ENCODE peak calls at places on chromosomes 16 and 17, in nine cellular contexts. P is SK-N-SH, R is hepatocyte, K is OCI-LY7, E is neural progenitor cell, W is HCT116, B is GM23248, I is MM.1S, Q is PC-3. U is an unnamed sample.

GRCh38 chr16:81630632-81631026 is 148.5 kb upstream of the PLCG2 start:
- DNase-seq in P (no peak), R (no peak), K (no peak), E (peak), W (no peak), B (no peak), I (no peak), Q (no peak), U (no peak)

GRCh38 chr17:79965806-79966205 is 69.9 kb downstream of the TBC1D16 start:
- DNase-seq in P (no peak), R (no peak), K (no peak), E (no peak), W (no peak), B (no peak), I (no peak), Q (no peak), U (no peak)

GRCh38 chr16:10878644-10879498 is 1.9 kb downstream of the CIITA start:
- DNase-seq in P (peak), R (peak), K (peak), E (peak), W (no peak), B (peak), I (peak), Q (peak), U (peak)

GRCh38 chr17:5558815-5559785 is 25.2 kb downstream of the NLRP1 start:
- DNase-seq in P (no peak), R (no peak), K (no peak), E (no peak), W (no peak), B (no peak), I (no peak), Q (no peak), U (no peak)

GRCh38 chr16:3637371-3637923 is 17.0 kb upstream of the DNASE1 start:
- DNase-seq in P (peak), R (peak), K (peak), E (no peak), W (no peak), B (no peak), I (peak), Q (no peak), U (peak)

GRCh38 chr17:81512984-81513668 is 527 bp upstream of the ACTG1 start:
- DNase-seq in P (no peak), R (peak), K (peak), E (peak), W (no peak), B (peak), I (peak), Q (peak), U (peak)

GRCh38 chr17:55056530-55056929 is 88.0 kb downstream of the STXBP4 start:
- DNase-seq in P (peak), R (no peak), K (no peak), E (no peak), W (no peak), B (no peak), I (no peak), Q (peak), U (peak)

GRCh38 chr17:65918450-65918849 is 273.5 kb downstream of the CEP112 start:
- DNase-seq in P (no peak), R (no peak), K (no peak), E (no peak), W (no peak), B (no peak), I (no peak), Q (no peak), U (no peak)

GRCh38 chr17:70184770-70185169 is 15.4 kb downstream of the KCNJ2 start:
- DNase-seq in P (no peak), R (peak), K (no peak), E (no peak), W (no peak), B (peak), I (no peak), Q (peak), U (no peak)

GRCh38 chr16:76942089-76942488 is 248.9 kb upstream of the MON1B start:
- DNase-seq in P (no peak), R (no peak), K (no peak), E (no peak), W (no peak), B (no peak), I (no peak), Q (no peak), U (no peak)

GRCh38 chr16:58418601-58419000 is 26.3 kb downstream of the GINS3 start:
- DNase-seq in P (no peak), R (no peak), K (peak), E (no peak), W (no peak), B (peak), I (no peak), Q (peak), U (no peak)

GRCh38 chr17:65483438-65483837 is 78.0 kb downstream of the AXIN2 start:
- DNase-seq in P (no peak), R (no peak), K (no peak), E (no peak), W (no peak), B (no peak), I (no peak), Q (no peak), U (no peak)

GRCh38 chr16:89085755-89086154 is 7.9 kb upstream of the ACSF3 start:
- DNase-seq in P (no peak), R (no peak), K (no peak), E (no peak), W (no peak), B (no peak), I (no peak), Q (no peak), U (no peak)

GRCh38 chr16:86580798-86581185 is 2.4 kb downstream of the FOXL1 start:
- DNase-seq in P (no peak), R (no peak), K (no peak), E (no peak), W (no peak), B (no peak), I (no peak), Q (no peak), U (no peak)

GRCh38 chr16:88430524-88431446 is 22.3 kb upstream of the ZFPM1 start:
- DNase-seq in P (no peak), R (no peak), K (no peak), E (no peak), W (no peak), B (peak), I (no peak), Q (no peak), U (peak)

GRCh38 chr17:7922499-7923289 is 6.6 kb upstream of the RNF227 start:
- DNase-seq in P (no peak), R (peak), K (no peak), E (peak), W (no peak), B (peak), I (peak), Q (no peak), U (peak)

GRCh38 chr17:75404739-75405364 is 626 bp downstream of the GRB2 start:
- DNase-seq in P (peak), R (peak), K (peak), E (peak), W (no peak), B (peak), I (peak), Q (peak), U (peak)

GRCh38 chr16:3536851-3537250 is 36.0 kb downstream of the CLUAP1 start:
- DNase-seq in P (no peak), R (no peak), K (no peak), E (no peak), W (no peak), B (peak), I (no peak), Q (no peak), U (no peak)

GRCh38 chr16:20903116-20903888 is 2.7 kb downstream of the LYRM1 start:
- DNase-seq in P (no peak), R (no peak), K (no peak), E (no peak), W (no peak), B (no peak), I (no peak), Q (no peak), U (no peak)

GRCh38 chr16:89357460-89357859 is 132.9 kb downstream of the ANKRD11 start:
- DNase-seq in P (peak), R (no peak), K (no peak), E (peak), W (no peak), B (peak), I (no peak), Q (no peak), U (peak)

GRCh38 chr16:49484454-49484853 is 110.8 kb downstream of the C16orf78 start:
- DNase-seq in P (peak), R (peak), K (peak), E (peak), W (no peak), B (peak), I (peak), Q (no peak), U (peak)

GRCh38 chr17:60599220-60599619 is 773 bp upstream of the PPM1D start:
- DNase-seq in P (peak), R (no peak), K (no peak), E (no peak), W (peak), B (no peak), I (no peak), Q (no peak), U (no peak)

GRCh38 chr16:64773184-64773583 is 348.7 kb downstream of the CDH11 start:
- DNase-seq in P (no peak), R (no peak), K (no peak), E (no peak), W (no peak), B (peak), I (no peak), Q (no peak), U (no peak)

GRCh38 chr17:11742891-11743290 is 144.6 kb downstream of the DNAH9 start:
- DNase-seq in P (no peak), R (peak), K (no peak), E (peak), W (no peak), B (no peak), I (no peak), Q (no peak), U (peak)

GRCh38 chr16:80463776-80464175 is 77.0 kb upstream of the DYNLRB2 start:
- DNase-seq in P (no peak), R (no peak), K (no peak), E (no peak), W (no peak), B (no peak), I (no peak), Q (no peak), U (no peak)

GRCh38 chr17:50114849-50115357 is 15.1 kb downstream of the SAMD14 start:
- DNase-seq in P (peak), R (peak), K (peak), E (peak), W (peak), B (peak), I (peak), Q (peak), U (peak)

GRCh38 chr17:49703557-49704277 is 4.0 kb downstream of the SLC35B1 start:
- DNase-seq in P (no peak), R (peak), K (peak), E (peak), W (peak), B (peak), I (peak), Q (peak), U (peak)

GRCh38 chr17:74970395-74970794 is 2.2 kb downstream of the HID1 start:
- DNase-seq in P (no peak), R (no peak), K (no peak), E (no peak), W (no peak), B (no peak), I (no peak), Q (no peak), U (no peak)

GRCh38 chr16:69435977-69436729 is 11.7 kb downstream of the CYB5B start:
- DNase-seq in P (no peak), R (no peak), K (peak), E (no peak), W (no peak), B (no peak), I (no peak), Q (no peak), U (peak)

GRCh38 chr17:75146597-75146996 is 7.7 kb downstream of the JPT1 start:
- DNase-seq in P (no peak), R (no peak), K (no peak), E (no peak), W (no peak), B (peak), I (no peak), Q (no peak), U (no peak)

GRCh38 chr16:8492690-8493089 is 97.6 kb downstream of the TMEM114 start:
- DNase-seq in P (no peak), R (no peak), K (no peak), E (no peak), W (no peak), B (no peak), I (no peak), Q (no peak), U (no peak)

GRCh38 chr17:28416703-28417311 is 10.8 kb upstream of the SLC46A1 start:
- DNase-seq in P (peak), R (peak), K (peak), E (peak), W (peak), B (peak), I (peak), Q (peak), U (peak)

GRCh38 chr17:67990909-67991308 is 5.4 kb downstream of the C17orf58 start:
- DNase-seq in P (no peak), R (no peak), K (no peak), E (no peak), W (no peak), B (no peak), I (no peak), Q (peak), U (no peak)

GRCh38 chr16:26365555-26365954 is 673.8 kb downstream of the HS3ST4 start:
- DNase-seq in P (no peak), R (no peak), K (no peak), E (no peak), W (no peak), B (no peak), I (no peak), Q (no peak), U (no peak)

GRCh38 chr17:79006001-79006400 is 3.6 kb downstream of the CANT1 start:
- DNase-seq in P (no peak), R (no peak), K (no peak), E (no peak), W (no peak), B (no peak), I (no peak), Q (no peak), U (no peak)

GRCh38 chr16:89256651-89257254 is 39.2 kb downstream of the ZNF778 start:
- DNase-seq in P (peak), R (peak), K (no peak), E (peak), W (no peak), B (peak), I (no peak), Q (peak), U (peak)

GRCh38 chr17:50769884-50770283 is 2.6 kb upstream of the ANKRD40CL start:
- DNase-seq in P (no peak), R (no peak), K (no peak), E (no peak), W (no peak), B (no peak), I (no peak), Q (no peak), U (no peak)

GRCh38 chr17:73667184-73667959 is 23.1 kb upstream of the SDK2 start:
- DNase-seq in P (peak), R (no peak), K (peak), E (no peak), W (no peak), B (no peak), I (no peak), Q (no peak), U (no peak)
- TF ChIP-seq EZH2phosphoT487 in P (no peak), R (no peak), K (no peak), E (no peak), W (no peak), B (no peak), I (no peak), Q (no peak), U (no peak)

DNA sequence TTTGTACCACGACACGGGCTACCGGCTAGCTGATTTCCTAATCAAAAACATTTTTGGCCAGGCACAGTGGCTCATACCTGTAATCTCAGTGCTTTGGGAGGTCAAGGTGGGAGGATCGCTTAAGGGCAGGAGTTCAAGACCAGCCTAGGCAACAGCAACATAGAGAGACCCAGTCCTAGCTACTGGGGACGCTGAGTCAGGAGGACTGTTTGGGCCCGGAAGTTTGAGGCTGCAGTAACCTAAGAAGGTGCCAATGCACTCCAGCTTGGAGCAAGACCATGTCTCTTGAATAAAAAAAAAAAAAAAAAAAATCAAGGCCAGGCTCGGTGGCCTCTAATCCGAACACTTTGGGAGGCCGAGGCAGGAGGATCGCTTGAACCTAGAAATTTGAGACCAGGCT is 49.8 kb downstream of the UBE2G1 start:
- DNase-seq in P (no peak), R (no peak), K (no peak), E (no peak), W (no peak), B (no peak), I (no peak), Q (no peak), U (no peak)
- TF ChIP-seq EZH2phosphoT487 in P (no peak), R (no peak), K (no peak), E (no peak), W (no peak), B (no peak), I (no peak), Q (no peak), U (no peak)

DNA sequence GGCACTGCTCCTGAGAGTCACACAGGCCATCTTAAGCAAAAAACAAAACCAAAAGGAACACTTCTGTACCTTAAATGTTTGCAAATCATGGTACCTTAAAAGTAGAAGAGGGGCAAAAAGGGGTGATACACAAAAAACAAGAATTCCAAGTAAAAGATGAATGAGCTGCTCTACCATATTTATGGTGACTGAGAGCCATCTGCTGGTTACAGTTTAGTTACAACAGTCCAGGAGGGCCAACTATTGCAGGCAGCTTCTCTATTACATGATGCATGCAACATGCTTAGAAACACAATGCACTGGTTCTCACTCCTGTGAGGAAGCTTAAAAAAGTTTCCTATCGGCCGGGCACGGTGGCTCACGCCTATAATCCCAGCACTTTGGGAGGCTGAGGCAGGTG is 53.5 kb downstream of the STX8 start:
- DNase-seq in P (peak), R (peak), K (peak), E (peak), W (no peak), B (peak), I (peak), Q (peak), U (peak)
- TF ChIP-seq EZH2phosphoT487 in P (no peak), R (no peak), K (no peak), E (no peak), W (no peak), B (no peak), I (no peak), Q (no peak), U (no peak)

GRCh38 chr17:45164734-45165269 is 3.1 kb downstream of the HEXIM2 start:
- DNase-seq in P (no peak), R (no peak), K (no peak), E (no peak), W (no peak), B (no peak), I (no peak), Q (no peak), U (no peak)

GRCh38 chr17:45161288-45162021 is at the start of gene HEXIM2:
- DNase-seq in P (peak), R (peak), K (peak), E (peak), W (peak), B (peak), I (peak), Q (peak), U (peak)

GRCh38 chr17:45162022-45162687 is 480 bp downstream of the HEXIM2 start:
- DNase-seq in P (no peak), R (no peak), K (no peak), E (no peak), W (no peak), B (peak), I (no peak), Q (no peak), U (no peak)

GRCh38 chr17:45156242-45156641 is 5.4 kb upstream of the HEXIM2 start:
- DNase-seq in P (no peak), R (no peak), K (no peak), E (no peak), W (no peak), B (no peak), I (no peak), Q (no peak), U (no peak)

DNA sequence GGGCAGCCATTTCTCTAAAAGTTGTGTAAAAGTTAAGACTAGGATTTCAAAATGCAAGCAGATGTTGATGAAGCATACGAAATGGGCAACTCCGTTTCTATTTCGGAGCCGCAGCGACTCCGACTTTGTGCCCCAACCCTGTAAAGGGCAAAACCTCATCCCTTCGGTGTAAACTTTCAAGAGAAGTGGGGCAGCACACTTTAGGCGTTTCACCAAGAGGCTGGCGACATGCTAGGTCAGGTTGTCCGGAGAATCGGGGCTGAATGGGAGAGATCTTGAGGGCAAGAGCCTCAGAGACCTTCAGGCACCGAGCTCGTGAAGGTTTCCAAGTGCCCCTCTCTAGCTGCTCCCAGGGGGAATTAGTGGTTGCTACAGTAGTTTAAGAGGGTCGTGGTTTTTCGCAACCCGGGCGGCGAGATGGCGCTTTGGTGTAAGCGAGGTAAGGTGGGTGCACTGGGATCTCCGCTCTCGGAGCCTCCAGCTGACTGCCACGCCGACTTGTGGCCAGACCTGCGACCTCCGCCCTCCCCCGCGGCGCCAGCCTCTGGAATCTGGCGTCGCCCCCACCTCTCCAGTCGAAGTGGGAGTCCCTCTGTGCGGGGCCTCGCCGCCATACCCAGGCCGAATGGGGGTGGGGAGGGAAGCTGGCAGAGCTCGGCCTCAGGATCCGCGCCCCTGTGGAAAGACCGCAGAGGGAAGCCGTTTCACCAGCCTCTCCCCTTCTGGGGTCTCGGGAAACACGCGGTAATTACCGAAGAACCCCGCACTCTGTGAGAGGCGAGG is 979 bp upstream of the HEXIM2 start:
- DNase-seq in P (peak), R (peak), K (peak), E (peak), W (no peak), B (peak), I (peak), Q (peak), U (peak)
- TF ChIP-seq EZH2phosphoT487 in P (no peak), R (no peak), K (no peak), E (no peak), W (no peak), B (no peak), I (no peak), Q (no peak), U (no peak)

DNA sequence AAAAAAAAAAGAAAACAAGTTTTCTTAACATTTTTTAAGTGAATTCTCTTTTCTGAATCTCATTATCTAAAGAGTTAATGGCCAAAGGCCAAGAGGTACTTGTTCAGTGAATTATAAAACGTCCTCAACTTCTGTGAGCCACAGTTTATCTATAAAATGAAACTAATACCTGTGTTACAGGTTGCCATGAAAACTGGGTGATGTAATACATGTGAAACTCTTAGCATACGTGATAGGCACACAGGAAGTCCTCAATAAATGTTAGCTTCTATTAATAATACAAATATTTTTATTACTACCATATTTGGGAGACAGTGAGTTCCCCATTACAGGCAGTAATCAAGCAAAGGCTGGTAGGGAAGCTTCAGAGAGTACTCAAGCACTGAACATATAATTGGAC is 13.5 kb upstream of the INPP5K start:
- DNase-seq in P (no peak), R (no peak), K (peak), E (no peak), W (no peak), B (no peak), I (peak), Q (no peak), U (no peak)
- TF ChIP-seq EZH2phosphoT487 in P (no peak), R (no peak), K (no peak), E (no peak), W (no peak), B (no peak), I (no peak), Q (no peak), U (no peak)